ENCODE peak calls at places on chromosomes 5 and 9, in nine cellular contexts. V is SK-N-SH, Y is GM12878, J is A549, F is HCT116, Z is WTC11, T is H1, N is endothelial cell of umbilical vein, U is HepG2. E is an unnamed sample.

GRCh38 chr5:79974896-79975295 is 16.2 kb downstream of the MTX3 start:
- DNase-seq in V (no peak), Y (no peak), J (no peak), F (peak), Z (no peak), T (no peak), N (no peak), U (no peak), E (no peak)

GRCh38 chr5:72818866-72819534 is 2.5 kb downstream of the TNPO1 start:
- DNase-seq in V (peak), Y (no peak), J (peak), F (peak), Z (peak), T (peak), N (peak), U (peak), E (peak)

GRCh38 chr5:57911466-57911865 is 428.9 kb upstream of the ACTBL2 start:
- DNase-seq in V (no peak), Y (no peak), J (no peak), F (no peak), Z (no peak), T (no peak), N (peak), U (no peak), E (no peak)

GRCh38 chr5:56088431-56088949 is 93.7 kb upstream of the IL6ST start:
- DNase-seq in V (no peak), Y (no peak), J (no peak), F (no peak), Z (no peak), T (no peak), N (no peak), U (no peak), E (no peak)

GRCh38 chr9:129040113-129040643 is 3.8 kb downstream of the MIGA2 start:
- DNase-seq in V (peak), Y (no peak), J (no peak), F (no peak), Z (no peak), T (no peak), N (no peak), U (no peak), E (no peak)

GRCh38 chr9:8799231-8800014 is 999.8 kb upstream of the DMAC1 start:
- DNase-seq in V (no peak), Y (no peak), J (no peak), F (no peak), Z (no peak), T (no peak), N (no peak), U (no peak), E (no peak)

GRCh38 chr9:126063326-126063725 is 263.3 kb upstream of the MVB12B start:
- DNase-seq in V (no peak), Y (no peak), J (no peak), F (no peak), Z (no peak), T (no peak), N (no peak), U (no peak), E (no peak)

GRCh38 chr9:112535811-112536210 is 49.2 kb downstream of the KIAA1958 start:
- DNase-seq in V (no peak), Y (no peak), J (no peak), F (no peak), Z (no peak), T (no peak), N (peak), U (no peak), E (no peak)

GRCh38 chr5:157511656-157512644 is 51.9 kb downstream of the NIPAL4 start:
- DNase-seq in V (no peak), Y (no peak), J (peak), F (peak), Z (peak), T (no peak), N (peak), U (peak), E (peak)

GRCh38 chr9:35669331-35670145 is 4.2 kb upstream of the CA9 start:
- DNase-seq in V (no peak), Y (no peak), J (peak), F (no peak), Z (no peak), T (no peak), N (no peak), U (peak), E (no peak)

GRCh38 chr5:85838781-85839180 is 779.0 kb upstream of the COX7C start:
- DNase-seq in V (no peak), Y (no peak), J (no peak), F (no peak), Z (no peak), T (no peak), N (no peak), U (no peak), E (no peak)

GRCh38 chr5:129506092-129506491 is 46.0 kb downstream of the ADAMTS19 start:
- DNase-seq in V (no peak), Y (no peak), J (no peak), F (no peak), Z (no peak), T (no peak), N (no peak), U (no peak), E (no peak)

GRCh38 chr5:159182691-159183090 is 26.7 kb downstream of the RNF145 start:
- DNase-seq in V (no peak), Y (no peak), J (peak), F (no peak), Z (no peak), T (no peak), N (peak), U (peak), E (no peak)

GRCh38 chr5:134647750-134648424 is 698 bp upstream of the SEC24A start:
- DNase-seq in V (no peak), Y (peak), J (no peak), F (peak), Z (no peak), T (no peak), N (no peak), U (peak), E (peak)

GRCh38 chr9:137278061-137278912 is 761 bp downstream of the TOR4A start:
- DNase-seq in V (peak), Y (no peak), J (no peak), F (no peak), Z (peak), T (no peak), N (no peak), U (no peak), E (peak)

GRCh38 chr9:14752271-14752670 is 29.7 kb upstream of the CER1 start:
- DNase-seq in V (no peak), Y (no peak), J (no peak), F (no peak), Z (no peak), T (no peak), N (peak), U (no peak), E (no peak)

GRCh38 chr5:7926296-7926695 is 57.3 kb downstream of the MTRR start:
- DNase-seq in V (no peak), Y (no peak), J (no peak), F (no peak), Z (no peak), T (no peak), N (no peak), U (no peak), E (no peak)

GRCh38 chr9:136107155-136107952 is 11.3 kb downstream of the TMEM250 start:
- DNase-seq in V (peak), Y (no peak), J (no peak), F (no peak), Z (no peak), T (no peak), N (no peak), U (no peak), E (no peak)

GRCh38 chr5:116686438-116686837 is 111.8 kb upstream of the SEMA6A start:
- DNase-seq in V (no peak), Y (no peak), J (no peak), F (no peak), Z (no peak), T (no peak), N (no peak), U (no peak), E (no peak)

GRCh38 chr9:112115955-112116354 is 59.1 kb downstream of the SUSD1 start:
- DNase-seq in V (no peak), Y (no peak), J (no peak), F (no peak), Z (no peak), T (no peak), N (no peak), U (no peak), E (no peak)

GRCh38 chr9:84266087-84266561 is 74.4 kb downstream of the SLC28A3 start:
- DNase-seq in V (no peak), Y (no peak), J (peak), F (no peak), Z (peak), T (no peak), N (no peak), U (peak), E (no peak)

GRCh38 chr5:79702606-79703380 is 13.2 kb downstream of the CMYA5 start:
- DNase-seq in V (peak), Y (no peak), J (no peak), F (no peak), Z (peak), T (no peak), N (peak), U (peak), E (peak)

GRCh38 chr9:82109626-82110025 is 121.1 kb downstream of the SPATA31D1 start:
- DNase-seq in V (no peak), Y (no peak), J (no peak), F (no peak), Z (no peak), T (no peak), N (no peak), U (no peak), E (no peak)

GRCh38 chr9:38087934-38088925 is 19.2 kb upstream of the SHB start:
- DNase-seq in V (peak), Y (no peak), J (peak), F (peak), Z (peak), T (peak), N (peak), U (peak), E (peak)

GRCh38 chr9:78032599-78033457 is 1.2 kb upstream of the GNAQ start:
- DNase-seq in V (no peak), Y (no peak), J (no peak), F (no peak), Z (no peak), T (no peak), N (peak), U (no peak), E (peak)

GRCh38 chr9:136882109-136882946 is 4.0 kb upstream of the TRAF2 start:
- DNase-seq in V (peak), Y (peak), J (peak), F (peak), Z (no peak), T (no peak), N (peak), U (peak), E (peak)

DNA sequence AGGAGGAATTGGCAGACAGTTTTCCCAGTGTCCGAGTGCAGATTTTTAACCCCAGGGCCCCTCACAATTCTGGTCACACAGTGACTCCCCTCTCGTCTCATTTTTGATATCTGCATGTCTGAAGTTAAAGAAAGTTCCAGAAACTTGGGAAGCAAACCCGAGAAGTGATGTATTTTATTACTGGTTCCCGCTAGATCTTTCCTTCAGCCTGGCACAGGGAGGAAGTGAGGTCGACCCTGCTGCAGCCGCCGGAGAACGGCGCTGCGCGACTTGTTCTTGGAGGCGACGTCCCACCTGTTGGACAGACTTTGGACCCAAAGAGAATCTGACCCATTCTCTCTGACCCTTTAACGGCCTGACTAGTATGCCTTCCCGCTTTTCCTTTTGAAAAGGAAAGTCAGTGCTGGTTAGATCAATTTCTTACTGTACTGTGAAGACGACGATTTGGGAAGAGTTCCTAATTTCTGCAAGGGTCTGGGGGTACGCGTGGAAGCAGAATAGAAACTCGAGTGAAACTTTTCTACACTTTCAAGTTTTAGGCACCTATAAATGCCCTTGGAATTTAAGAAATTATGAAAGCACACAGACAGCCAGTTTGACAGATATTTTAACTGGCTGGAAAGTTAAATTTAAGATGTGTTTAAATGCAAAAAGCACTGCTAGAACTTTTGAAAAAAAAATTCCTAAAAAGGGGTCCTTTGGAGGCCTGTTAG is 748 bp downstream of the OTULIN start:
- DNase-seq in V (peak), Y (no peak), J (peak), F (no peak), Z (no peak), T (no peak), N (peak), U (peak), E (peak)
- TF ChIP-seq MAX in V (no peak), Y (no peak), J (no peak), F (no peak), Z (no peak), T (peak), N (no peak), U (peak), E (no peak)

DNA sequence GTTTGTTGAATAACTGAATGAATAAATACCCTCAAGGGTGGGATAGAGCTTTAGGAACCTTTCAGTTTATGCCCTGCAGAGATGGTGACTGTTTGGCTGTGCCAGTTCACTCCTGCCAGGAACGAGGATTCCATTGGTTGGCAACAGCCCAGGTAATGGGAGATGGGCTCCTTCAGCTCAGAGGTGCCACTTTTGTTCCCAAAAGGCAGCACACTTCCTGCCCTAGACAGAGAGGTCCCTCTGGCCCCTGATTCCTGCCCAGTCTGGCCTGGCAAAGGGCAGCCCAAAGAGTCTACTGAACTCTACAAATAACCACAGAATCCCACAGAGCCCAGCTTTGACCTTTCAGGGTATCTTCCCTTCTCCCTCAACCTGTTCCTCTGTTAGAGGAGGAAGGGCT is 1.6 kb downstream of the C9orf152 start:
- DNase-seq in V (no peak), Y (no peak), J (no peak), F (no peak), Z (no peak), T (no peak), N (no peak), U (no peak), E (no peak)
- TF ChIP-seq MAX in V (no peak), Y (no peak), J (no peak), F (no peak), Z (no peak), T (no peak), N (no peak), U (no peak), E (no peak)

GRCh38 chr5:37304888-37305287 is 55.7 kb upstream of the CPLANE1 start:
- DNase-seq in V (no peak), Y (no peak), J (no peak), F (no peak), Z (no peak), T (no peak), N (no peak), U (no peak), E (no peak)
- TF ChIP-seq MAX in V (no peak), Y (no peak), J (no peak), F (no peak), Z (no peak), T (no peak), N (no peak), U (no peak), E (no peak)

DNA sequence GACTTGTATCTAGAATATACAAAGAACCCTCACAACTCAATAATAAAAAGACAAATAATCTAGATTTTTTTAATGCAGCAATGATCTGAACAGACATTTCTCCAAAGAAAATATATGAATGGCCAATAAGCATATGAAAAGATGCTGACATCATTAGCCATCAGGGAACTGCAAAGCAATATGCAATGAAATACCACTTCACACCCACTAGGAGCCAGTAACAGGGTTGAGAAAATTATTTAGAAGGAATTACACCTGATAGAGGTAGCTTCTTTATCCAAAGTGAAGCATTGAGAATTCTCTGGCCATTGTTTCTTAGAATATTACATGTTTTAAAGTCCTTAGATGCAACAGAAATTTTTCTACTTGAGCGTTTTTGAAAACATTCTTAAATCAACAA is 316.9 kb downstream of the KCNN2 start:
- DNase-seq in V (no peak), Y (no peak), J (no peak), F (no peak), Z (no peak), T (no peak), N (no peak), U (no peak), E (no peak)
- TF ChIP-seq MAX in V (no peak), Y (no peak), J (no peak), F (no peak), Z (no peak), T (no peak), N (no peak), U (no peak), E (no peak)

GRCh38 chr9:96009223-96009602 is 133.7 kb downstream of the ERCC6L2 start:
- DNase-seq in V (no peak), Y (no peak), J (no peak), F (no peak), Z (no peak), T (no peak), N (no peak), U (no peak), E (no peak)
- TF ChIP-seq MAX in V (no peak), Y (no peak), J (no peak), F (no peak), Z (no peak), T (no peak), N (no peak), U (no peak), E (no peak)

DNA sequence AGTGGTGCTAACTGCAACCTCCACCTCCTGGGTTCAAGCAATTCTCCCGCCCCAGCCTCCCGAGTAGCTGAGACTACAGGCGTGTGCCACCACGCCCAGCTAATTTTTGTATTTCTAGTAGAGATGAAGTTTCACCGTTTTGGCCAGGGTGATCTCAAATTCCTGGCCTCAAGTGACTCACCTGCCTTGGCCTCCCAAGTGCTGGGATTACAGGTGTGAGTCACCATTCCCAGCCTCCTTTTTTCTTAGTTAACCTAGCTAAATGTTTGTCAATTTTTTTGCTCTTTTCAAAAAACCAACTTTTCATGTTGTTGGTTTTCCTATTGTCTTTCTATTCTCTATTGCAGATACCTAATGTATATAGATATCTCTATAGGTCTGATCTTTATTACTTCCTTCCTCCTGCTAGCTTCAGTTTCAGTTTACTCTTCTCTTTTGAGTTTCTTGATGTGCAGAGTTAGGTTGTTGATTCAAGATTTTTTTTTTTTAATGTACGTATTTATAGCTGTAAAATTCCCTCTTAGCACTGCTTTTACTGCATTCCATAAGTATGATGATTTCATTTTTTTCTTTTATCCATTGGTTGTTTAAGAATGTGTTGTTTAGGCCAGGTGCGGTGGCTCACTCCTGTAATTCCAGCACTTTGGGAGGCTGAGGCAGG is 32.9 kb downstream of the FGD3 start:
- DNase-seq in V (no peak), Y (no peak), J (no peak), F (peak), Z (no peak), T (no peak), N (no peak), U (no peak), E (no peak)
- TF ChIP-seq MAX in V (no peak), Y (no peak), J (no peak), F (no peak), Z (no peak), T (no peak), N (no peak), U (no peak), E (no peak)

GRCh38 chr5:10528056-10528816 is 35.6 kb upstream of the ANKRD33B start:
- DNase-seq in V (peak), Y (no peak), J (no peak), F (no peak), Z (no peak), T (no peak), N (no peak), U (no peak), E (peak)
- TF ChIP-seq MAX in V (peak), Y (no peak), J (no peak), F (no peak), Z (no peak), T (no peak), N (no peak), U (no peak), E (no peak)

GRCh38 chr9:72949918-72950325 is 2.9 kb downstream of the ALDH1A1 start:
- DNase-seq in V (no peak), Y (no peak), J (peak), F (no peak), Z (no peak), T (no peak), N (no peak), U (no peak), E (no peak)

GRCh38 chr9:72946821-72947220 is 6.0 kb downstream of the ALDH1A1 start:
- DNase-seq in V (no peak), Y (no peak), J (peak), F (no peak), Z (no peak), T (no peak), N (no peak), U (no peak), E (no peak)

GRCh38 chr9:72951043-72951442 is 1.8 kb downstream of the ALDH1A1 start:
- DNase-seq in V (no peak), Y (no peak), J (peak), F (no peak), Z (no peak), T (no peak), N (peak), U (peak), E (no peak)

GRCh38 chr9:72947987-72948465 is 4.8 kb downstream of the ALDH1A1 start:
- DNase-seq in V (no peak), Y (no peak), J (peak), F (no peak), Z (no peak), T (no peak), N (peak), U (peak), E (no peak)

DNA sequence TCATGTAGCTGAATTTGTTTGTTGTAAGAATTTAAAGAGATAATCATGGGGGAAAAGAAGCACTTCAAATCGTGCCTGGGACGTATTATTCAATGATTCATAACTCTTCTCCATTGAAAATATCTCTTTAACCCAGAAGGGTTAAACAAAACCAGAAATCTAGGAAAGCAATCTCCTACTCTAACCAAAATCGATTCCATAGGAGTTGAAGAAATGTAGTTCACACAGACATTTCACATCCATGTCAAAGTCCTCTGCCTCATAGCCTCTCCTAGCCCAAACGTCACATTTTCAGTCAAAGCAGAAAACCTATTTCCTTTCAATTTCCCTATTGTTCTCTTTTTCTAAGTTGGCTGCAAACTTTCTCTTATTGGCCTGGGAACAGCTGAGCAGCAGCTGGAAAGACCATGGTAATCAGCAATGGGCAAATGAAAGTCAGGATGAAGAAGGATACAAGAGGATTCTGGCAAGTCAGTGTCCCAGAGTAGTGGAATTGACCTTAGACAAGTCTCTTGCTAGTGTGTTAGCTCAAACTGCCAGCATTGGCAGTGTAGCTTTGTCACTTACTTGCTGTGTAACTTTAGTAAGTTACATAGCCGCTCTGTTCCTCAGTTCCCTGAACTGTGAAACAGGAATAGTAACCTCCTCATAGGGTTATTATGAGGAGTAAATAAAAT is 3.8 kb downstream of the ALDH1A1 start:
- DNase-seq in V (no peak), Y (no peak), J (peak), F (no peak), Z (no peak), T (no peak), N (peak), U (no peak), E (no peak)
- TF ChIP-seq MAX in V (no peak), Y (no peak), J (no peak), F (no peak), Z (no peak), T (no peak), N (no peak), U (no peak), E (no peak)

E was measured in NB4.